ENCODE peak calls at places on chromosomes 3 and 15, in seven cellular contexts. T, G, O, C, P, F and U are unnamed samples.

GRCh38 chr3:160464971-160465370 is 15.4 kb upstream of the TRIM59 start:
- DNase-seq in T (no peak), G (no peak), O (no peak), C (no peak), P (no peak), F (no peak), U (no peak)

GRCh38 chr3:113104746-113105479 is 106.4 kb upstream of the BOC start:
- DNase-seq in T (no peak), G (no peak), O (no peak), C (no peak), P (peak; percentile 61), F (no peak), U (no peak)

GRCh38 chr15:101684384-101684783 is 32.2 kb upstream of the TM2D3 start:
- DNase-seq in T (no peak), G (no peak), O (no peak), C (no peak), P (no peak), F (no peak), U (peak; percentile 91)

GRCh38 chr3:79094654-79095053 is 673.1 kb downstream of the ROBO1 start:
- DNase-seq in T (no peak), G (no peak), O (no peak), C (no peak), P (no peak), F (no peak), U (no peak)

GRCh38 chr3:101816215-101817149 is 32.8 kb upstream of the NFKBIZ start:
- DNase-seq in T (no peak), G (no peak), O (no peak), C (no peak), P (no peak), F (no peak), U (peak; percentile 53)

GRCh38 chr3:180274536-180274935 is 237.8 kb upstream of the PEX5L start:
- DNase-seq in T (no peak), G (no peak), O (no peak), C (no peak), P (no peak), F (no peak), U (no peak)

GRCh38 chr3:37114251-37115145 is 59.9 kb downstream of the LRRFIP2 start:
- DNase-seq in T (no peak), G (no peak), O (no peak), C (no peak), P (no peak), F (no peak), U (peak; percentile 88)

GRCh38 chr3:126364130-126364695 is 7.0 kb upstream of the KLF15 start:
- DNase-seq in T (no peak), G (no peak), O (no peak), C (no peak), P (no peak), F (no peak), U (no peak)

GRCh38 chr15:89826671-89827655 is 12.3 kb upstream of the ANPEP start:
- DNase-seq in T (no peak), G (no peak), O (no peak), C (no peak), P (no peak), F (no peak), U (no peak)

GRCh38 chr3:128504533-128504915 is 11.5 kb upstream of the GATA2 start:
- DNase-seq in T (no peak), G (no peak), O (no peak), C (no peak), P (no peak), F (no peak), U (no peak)

GRCh38 chr3:48042071-48042760 is 26.0 kb upstream of the MAP4 start:
- DNase-seq in T (no peak), G (no peak), O (no peak), C (no peak), P (no peak), F (no peak), U (no peak)

GRCh38 chr15:95872366-95872771 is 458.1 kb upstream of the NR2F2 start:
- DNase-seq in T (no peak), G (no peak), O (no peak), C (no peak), P (no peak), F (no peak), U (peak; percentile 41)

GRCh38 chr3:111045564-111045963 is 26.1 kb upstream of the NECTIN3 start:
- DNase-seq in T (no peak), G (no peak), O (no peak), C (no peak), P (no peak), F (peak; percentile 6), U (no peak)

GRCh38 chr3:51982352-51982837 is 940 bp upstream of the ACY1 start:
- DNase-seq in T (no peak), G (no peak), O (no peak), C (no peak), P (peak; percentile 68), F (peak; percentile 86), U (no peak)

GRCh38 chr15:40353697-40354096 is 2.9 kb downstream of the PHGR1 start:
- DNase-seq in T (no peak), G (no peak), O (no peak), C (peak; percentile 61), P (no peak), F (no peak), U (no peak)

GRCh38 chr15:74783072-74783807 is 1.4 kb downstream of the CSK start:
- DNase-seq in T (no peak), G (no peak), O (no peak), C (no peak), P (peak; percentile 49), F (peak; percentile 44), U (peak; percentile 40)

GRCh38 chr3:86563358-86563970 is 427.5 kb downstream of the VGLL3 start:
- DNase-seq in T (no peak), G (no peak), O (peak; percentile 47), C (peak; percentile 2), P (peak; percentile 76), F (peak; percentile 60), U (peak; percentile 22)

GRCh38 chr3:193903976-193904375 is 232.0 kb upstream of the HES1 start:
- DNase-seq in T (no peak), G (no peak), O (no peak), C (peak; percentile 72), P (no peak), F (no peak), U (no peak)

GRCh38 chr15:39213385-39213840 is 367.5 kb upstream of the THBS1 start:
- DNase-seq in T (no peak), G (peak; percentile 27), O (no peak), C (no peak), P (peak; percentile 92), F (peak; percentile 53), U (peak; percentile 85)

GRCh38 chr15:33059184-33059583 is 135.3 kb downstream of the FMN1 start:
- DNase-seq in T (no peak), G (no peak), O (peak; percentile 27), C (no peak), P (no peak), F (no peak), U (peak; percentile 25)

GRCh38 chr3:51705276-51706020 is 1.4 kb upstream of the GRM2 start:
- DNase-seq in T (no peak), G (no peak), O (no peak), C (no peak), P (no peak), F (no peak), U (no peak)

GRCh38 chr3:94076055-94076454 is 13.2 kb downstream of the NSUN3 start:
- DNase-seq in T (no peak), G (no peak), O (no peak), C (no peak), P (no peak), F (no peak), U (peak; percentile 7)

GRCh38 chr15:90101130-90101968 is 919 bp downstream of the IDH2 start:
- DNase-seq in T (no peak), G (peak; percentile 39), O (peak; percentile 24), C (no peak), P (peak; percentile 96), F (no peak), U (peak; percentile 36)